ENCODE peak calls at places on chromosome 19, in seven cellular contexts. One of them, this sample, is unnamed.

GRCh38 chr19:50368649-50369570 is 3.5 kb upstream of the NAPSA start:
- DNase-seq in CD8-positive, alpha-beta T cell: peak; percentile 79
- DNase-seq in endothelial cell: peak; percentile 80
- DNase-seq in EL: peak; percentile 87
- DNase-seq in NCI-H1436: peak; percentile 59
- DNase-seq in stimulated activated CD8-positive, alpha-beta memory T cell treated with anti-CD3 and anti-CD28 coated beads, Interleukin-4, amount 100 ng/mL, for 4 hours: no peak
- DNase-seq in hepatocyte: peak; percentile 87
- DNase-seq in this sample: peak; percentile 75

GRCh38 chr19:55486971-55487883 is 1.0 kb upstream of the SSC5D start:
- DNase-seq in CD8-positive, alpha-beta T cell: no peak
- DNase-seq in endothelial cell: no peak
- DNase-seq in EL: peak; percentile 95
- DNase-seq in NCI-H1436: no peak
- DNase-seq in stimulated activated CD8-positive, alpha-beta memory T cell treated with anti-CD3 and anti-CD28 coated beads, Interleukin-4, amount 100 ng/mL, for 4 hours: peak; percentile 27
- DNase-seq in hepatocyte: peak; percentile 84
- DNase-seq in this sample: no peak

GRCh38 chr19:13262450-13262849 is 112.2 kb downstream of the IER2 start:
- DNase-seq in CD8-positive, alpha-beta T cell: no peak
- DNase-seq in endothelial cell: no peak
- DNase-seq in EL: peak; percentile 57
- DNase-seq in NCI-H1436: no peak
- DNase-seq in stimulated activated CD8-positive, alpha-beta memory T cell treated with anti-CD3 and anti-CD28 coated beads, Interleukin-4, amount 100 ng/mL, for 4 hours: no peak
- DNase-seq in hepatocyte: peak; percentile 72
- DNase-seq in this sample: no peak

GRCh38 chr19:16325671-16326400 is 1.2 kb downstream of the KLF2 start:
- DNase-seq in CD8-positive, alpha-beta T cell: peak; percentile 64
- DNase-seq in endothelial cell: no peak
- DNase-seq in EL: peak; percentile 47
- DNase-seq in NCI-H1436: no peak
- DNase-seq in stimulated activated CD8-positive, alpha-beta memory T cell treated with anti-CD3 and anti-CD28 coated beads, Interleukin-4, amount 100 ng/mL, for 4 hours: no peak
- DNase-seq in hepatocyte: peak; percentile 50
- DNase-seq in this sample: peak; percentile 63

GRCh38 chr19:39264306-39265290 is 3.6 kb upstream of the IFNL2 start:
- DNase-seq in CD8-positive, alpha-beta T cell: no peak
- DNase-seq in endothelial cell: peak; percentile 40
- DNase-seq in EL: no peak
- DNase-seq in NCI-H1436: no peak
- DNase-seq in stimulated activated CD8-positive, alpha-beta memory T cell treated with anti-CD3 and anti-CD28 coated beads, Interleukin-4, amount 100 ng/mL, for 4 hours: no peak
- DNase-seq in hepatocyte: peak; percentile 49
- DNase-seq in this sample: no peak

GRCh38 chr19:2114821-2115220 is 18.1 kb downstream of the IZUMO4 start:
- DNase-seq in CD8-positive, alpha-beta T cell: no peak
- DNase-seq in endothelial cell: no peak
- DNase-seq in EL: no peak
- DNase-seq in NCI-H1436: no peak
- DNase-seq in stimulated activated CD8-positive, alpha-beta memory T cell treated with anti-CD3 and anti-CD28 coated beads, Interleukin-4, amount 100 ng/mL, for 4 hours: no peak
- DNase-seq in hepatocyte: no peak
- DNase-seq in this sample: no peak

GRCh38 chr19:46492841-46493235 is 2.8 kb downstream of the PNMA8B start:
- DNase-seq in CD8-positive, alpha-beta T cell: no peak
- DNase-seq in endothelial cell: no peak
- DNase-seq in EL: no peak
- DNase-seq in NCI-H1436: no peak
- DNase-seq in stimulated activated CD8-positive, alpha-beta memory T cell treated with anti-CD3 and anti-CD28 coated beads, Interleukin-4, amount 100 ng/mL, for 4 hours: no peak
- DNase-seq in hepatocyte: no peak
- DNase-seq in this sample: no peak

GRCh38 chr19:30593358-30593757 is 221.2 kb downstream of the ZNF536 start:
- DNase-seq in CD8-positive, alpha-beta T cell: no peak
- DNase-seq in endothelial cell: no peak
- DNase-seq in EL: no peak
- DNase-seq in NCI-H1436: no peak
- DNase-seq in stimulated activated CD8-positive, alpha-beta memory T cell treated with anti-CD3 and anti-CD28 coated beads, Interleukin-4, amount 100 ng/mL, for 4 hours: no peak
- DNase-seq in hepatocyte: no peak
- DNase-seq in this sample: no peak

GRCh38 chr19:23771761-23772667 is 13.3 kb upstream of the ZNF681 start:
- DNase-seq in CD8-positive, alpha-beta T cell: no peak
- DNase-seq in endothelial cell: no peak
- DNase-seq in EL: no peak
- DNase-seq in NCI-H1436: no peak
- DNase-seq in stimulated activated CD8-positive, alpha-beta memory T cell treated with anti-CD3 and anti-CD28 coated beads, Interleukin-4, amount 100 ng/mL, for 4 hours: no peak
- DNase-seq in hepatocyte: no peak
- DNase-seq in this sample: no peak

GRCh38 chr19:50205681-50206138 is 2.3 kb downstream of the MYH14 start:
- DNase-seq in CD8-positive, alpha-beta T cell: no peak
- DNase-seq in endothelial cell: no peak
- DNase-seq in EL: no peak
- DNase-seq in NCI-H1436: peak; percentile 32
- DNase-seq in stimulated activated CD8-positive, alpha-beta memory T cell treated with anti-CD3 and anti-CD28 coated beads, Interleukin-4, amount 100 ng/mL, for 4 hours: no peak
- DNase-seq in hepatocyte: peak; percentile 75
- DNase-seq in this sample: no peak

GRCh38 chr19:16095071-16095571 is 16.6 kb upstream of the RAB8A start:
- DNase-seq in CD8-positive, alpha-beta T cell: peak; percentile 23
- DNase-seq in endothelial cell: no peak
- DNase-seq in EL: no peak
- DNase-seq in NCI-H1436: no peak
- DNase-seq in stimulated activated CD8-positive, alpha-beta memory T cell treated with anti-CD3 and anti-CD28 coated beads, Interleukin-4, amount 100 ng/mL, for 4 hours: no peak
- DNase-seq in hepatocyte: no peak
- DNase-seq in this sample: no peak

GRCh38 chr19:19338082-19338481 is 17.5 kb downstream of the MAU2 start:
- DNase-seq in CD8-positive, alpha-beta T cell: no peak
- DNase-seq in endothelial cell: no peak
- DNase-seq in EL: peak; percentile 20
- DNase-seq in NCI-H1436: no peak
- DNase-seq in stimulated activated CD8-positive, alpha-beta memory T cell treated with anti-CD3 and anti-CD28 coated beads, Interleukin-4, amount 100 ng/mL, for 4 hours: no peak
- DNase-seq in hepatocyte: no peak
- DNase-seq in this sample: no peak

GRCh38 chr19:21128901-21129698 is 12.7 kb upstream of the ZNF431 start:
- DNase-seq in CD8-positive, alpha-beta T cell: no peak
- DNase-seq in endothelial cell: no peak
- DNase-seq in EL: no peak
- DNase-seq in NCI-H1436: no peak
- DNase-seq in stimulated activated CD8-positive, alpha-beta memory T cell treated with anti-CD3 and anti-CD28 coated beads, Interleukin-4, amount 100 ng/mL, for 4 hours: no peak
- DNase-seq in hepatocyte: no peak
- DNase-seq in this sample: no peak

GRCh38 chr19:1942934-1943555 is 2.1 kb downstream of the CSNK1G2 start:
- DNase-seq in CD8-positive, alpha-beta T cell: no peak
- DNase-seq in endothelial cell: no peak
- DNase-seq in EL: no peak
- DNase-seq in NCI-H1436: no peak
- DNase-seq in stimulated activated CD8-positive, alpha-beta memory T cell treated with anti-CD3 and anti-CD28 coated beads, Interleukin-4, amount 100 ng/mL, for 4 hours: no peak
- DNase-seq in hepatocyte: no peak
- DNase-seq in this sample: no peak

GRCh38 chr19:56310462-56310861 is 4.2 kb downstream of the ZSCAN5A start:
- DNase-seq in CD8-positive, alpha-beta T cell: no peak
- DNase-seq in endothelial cell: no peak
- DNase-seq in EL: no peak
- DNase-seq in NCI-H1436: no peak
- DNase-seq in stimulated activated CD8-positive, alpha-beta memory T cell treated with anti-CD3 and anti-CD28 coated beads, Interleukin-4, amount 100 ng/mL, for 4 hours: no peak
- DNase-seq in hepatocyte: no peak
- DNase-seq in this sample: no peak

GRCh38 chr19:14442904-14443631 is 10.0 kb downstream of the PKN1 start:
- DNase-seq in CD8-positive, alpha-beta T cell: no peak
- DNase-seq in endothelial cell: no peak
- DNase-seq in EL: no peak
- DNase-seq in NCI-H1436: no peak
- DNase-seq in stimulated activated CD8-positive, alpha-beta memory T cell treated with anti-CD3 and anti-CD28 coated beads, Interleukin-4, amount 100 ng/mL, for 4 hours: no peak
- DNase-seq in hepatocyte: no peak
- DNase-seq in this sample: no peak

GRCh38 chr19:56138069-56138468 is 3.0 kb upstream of the ZNF444 start:
- DNase-seq in CD8-positive, alpha-beta T cell: no peak
- DNase-seq in endothelial cell: no peak
- DNase-seq in EL: no peak
- DNase-seq in NCI-H1436: no peak
- DNase-seq in stimulated activated CD8-positive, alpha-beta memory T cell treated with anti-CD3 and anti-CD28 coated beads, Interleukin-4, amount 100 ng/mL, for 4 hours: no peak
- DNase-seq in hepatocyte: no peak
- DNase-seq in this sample: no peak

GRCh38 chr19:33431986-33432385 is 58.5 kb downstream of the CEBPG start:
- DNase-seq in CD8-positive, alpha-beta T cell: no peak
- DNase-seq in endothelial cell: no peak
- DNase-seq in EL: no peak
- DNase-seq in NCI-H1436: no peak
- DNase-seq in stimulated activated CD8-positive, alpha-beta memory T cell treated with anti-CD3 and anti-CD28 coated beads, Interleukin-4, amount 100 ng/mL, for 4 hours: no peak
- DNase-seq in hepatocyte: no peak
- DNase-seq in this sample: no peak

GRCh38 chr19:31258211-31259052 is 90.8 kb downstream of the TSHZ3 start:
- DNase-seq in CD8-positive, alpha-beta T cell: no peak
- DNase-seq in endothelial cell: no peak
- DNase-seq in EL: no peak
- DNase-seq in NCI-H1436: no peak
- DNase-seq in stimulated activated CD8-positive, alpha-beta memory T cell treated with anti-CD3 and anti-CD28 coated beads, Interleukin-4, amount 100 ng/mL, for 4 hours: no peak
- DNase-seq in hepatocyte: no peak
- DNase-seq in this sample: no peak

GRCh38 chr19:1163934-1164683 is 10.0 kb downstream of the SBNO2 start:
- DNase-seq in CD8-positive, alpha-beta T cell: no peak
- DNase-seq in endothelial cell: no peak
- DNase-seq in EL: no peak
- DNase-seq in NCI-H1436: no peak
- DNase-seq in stimulated activated CD8-positive, alpha-beta memory T cell treated with anti-CD3 and anti-CD28 coated beads, Interleukin-4, amount 100 ng/mL, for 4 hours: no peak
- DNase-seq in hepatocyte: no peak
- DNase-seq in this sample: no peak

GRCh38 chr19:56314584-56315075 is at the start of gene ZSCAN5A:
- DNase-seq in CD8-positive, alpha-beta T cell: peak; percentile 97
- DNase-seq in endothelial cell: peak; percentile 96
- DNase-seq in EL: peak; percentile 93
- DNase-seq in NCI-H1436: peak; percentile 97
- DNase-seq in stimulated activated CD8-positive, alpha-beta memory T cell treated with anti-CD3 and anti-CD28 coated beads, Interleukin-4, amount 100 ng/mL, for 4 hours: peak; percentile 97
- DNase-seq in hepatocyte: peak; percentile 98
- DNase-seq in this sample: peak; percentile 94

GRCh38 chr19:1210227-1210538 is 4.6 kb downstream of the STK11 start:
- DNase-seq in CD8-positive, alpha-beta T cell: no peak
- DNase-seq in endothelial cell: no peak
- DNase-seq in EL: no peak
- DNase-seq in NCI-H1436: no peak
- DNase-seq in stimulated activated CD8-positive, alpha-beta memory T cell treated with anti-CD3 and anti-CD28 coated beads, Interleukin-4, amount 100 ng/mL, for 4 hours: no peak
- DNase-seq in hepatocyte: no peak
- DNase-seq in this sample: no peak

GRCh38 chr19:10694706-10695105 is 6.5 kb upstream of the QTRT1 start:
- DNase-seq in CD8-positive, alpha-beta T cell: no peak
- DNase-seq in endothelial cell: no peak
- DNase-seq in EL: no peak
- DNase-seq in NCI-H1436: no peak
- DNase-seq in stimulated activated CD8-positive, alpha-beta memory T cell treated with anti-CD3 and anti-CD28 coated beads, Interleukin-4, amount 100 ng/mL, for 4 hours: no peak
- DNase-seq in hepatocyte: no peak
- DNase-seq in this sample: no peak

GRCh38 chr19:36915992-36916830 is at the start of the genes ZNF568 and ZNF829:
- DNase-seq in CD8-positive, alpha-beta T cell: peak; percentile 92
- DNase-seq in endothelial cell: peak; percentile 77
- DNase-seq in EL: peak; percentile 91
- DNase-seq in NCI-H1436: peak; percentile 86
- DNase-seq in stimulated activated CD8-positive, alpha-beta memory T cell treated with anti-CD3 and anti-CD28 coated beads, Interleukin-4, amount 100 ng/mL, for 4 hours: peak; percentile 82
- DNase-seq in hepatocyte: peak; percentile 91
- DNase-seq in this sample: peak; percentile 92

GRCh38 chr19:39038098-39038497 is 5.7 kb upstream of the FBXO27 start:
- DNase-seq in CD8-positive, alpha-beta T cell: no peak
- DNase-seq in endothelial cell: peak; percentile 41
- DNase-seq in EL: peak; percentile 49
- DNase-seq in NCI-H1436: no peak
- DNase-seq in stimulated activated CD8-positive, alpha-beta memory T cell treated with anti-CD3 and anti-CD28 coated beads, Interleukin-4, amount 100 ng/mL, for 4 hours: no peak
- DNase-seq in hepatocyte: peak; percentile 74
- DNase-seq in this sample: no peak

GRCh38 chr19:38742296-38742695 is 2.0 kb downstream of the CAPN12 start:
- DNase-seq in CD8-positive, alpha-beta T cell: no peak
- DNase-seq in endothelial cell: no peak
- DNase-seq in EL: no peak
- DNase-seq in NCI-H1436: no peak
- DNase-seq in stimulated activated CD8-positive, alpha-beta memory T cell treated with anti-CD3 and anti-CD28 coated beads, Interleukin-4, amount 100 ng/mL, for 4 hours: no peak
- DNase-seq in hepatocyte: no peak
- DNase-seq in this sample: no peak

GRCh38 chr19:28374971-28375370 is 838.0 kb downstream of the UQCRFS1 start:
- DNase-seq in CD8-positive, alpha-beta T cell: no peak
- DNase-seq in endothelial cell: no peak
- DNase-seq in EL: no peak
- DNase-seq in NCI-H1436: no peak
- DNase-seq in stimulated activated CD8-positive, alpha-beta memory T cell treated with anti-CD3 and anti-CD28 coated beads, Interleukin-4, amount 100 ng/mL, for 4 hours: no peak
- DNase-seq in hepatocyte: no peak
- DNase-seq in this sample: no peak

GRCh38 chr19:12872941-12873890 is 8.0 kb downstream of the DNASE2 start:
- DNase-seq in CD8-positive, alpha-beta T cell: peak; percentile 69
- DNase-seq in endothelial cell: no peak
- DNase-seq in EL: peak; percentile 76
- DNase-seq in NCI-H1436: peak; percentile 14
- DNase-seq in stimulated activated CD8-positive, alpha-beta memory T cell treated with anti-CD3 and anti-CD28 coated beads, Interleukin-4, amount 100 ng/mL, for 4 hours: peak; percentile 40
- DNase-seq in hepatocyte: peak; percentile 35
- DNase-seq in this sample: peak; percentile 56

GRCh38 chr19:12939292-12939606 is 840 bp downstream of the CALR start:
- DNase-seq in CD8-positive, alpha-beta T cell: peak; percentile 23
- DNase-seq in endothelial cell: no peak
- DNase-seq in EL: peak; percentile 41
- DNase-seq in NCI-H1436: no peak
- DNase-seq in stimulated activated CD8-positive, alpha-beta memory T cell treated with anti-CD3 and anti-CD28 coated beads, Interleukin-4, amount 100 ng/mL, for 4 hours: no peak
- DNase-seq in hepatocyte: no peak
- DNase-seq in this sample: no peak

GRCh38 chr19:2478756-2479555 is 3.0 kb downstream of the GADD45B start:
- DNase-seq in CD8-positive, alpha-beta T cell: peak; percentile 71
- DNase-seq in endothelial cell: no peak
- DNase-seq in EL: peak; percentile 78
- DNase-seq in NCI-H1436: no peak
- DNase-seq in stimulated activated CD8-positive, alpha-beta memory T cell treated with anti-CD3 and anti-CD28 coated beads, Interleukin-4, amount 100 ng/mL, for 4 hours: peak; percentile 69
- DNase-seq in hepatocyte: peak; percentile 85
- DNase-seq in this sample: peak; percentile 67

GRCh38 chr19:50780753-50781480 is 9.3 kb upstream of the ACP4 start:
- DNase-seq in CD8-positive, alpha-beta T cell: no peak
- DNase-seq in endothelial cell: no peak
- DNase-seq in EL: no peak
- DNase-seq in NCI-H1436: no peak
- DNase-seq in stimulated activated CD8-positive, alpha-beta memory T cell treated with anti-CD3 and anti-CD28 coated beads, Interleukin-4, amount 100 ng/mL, for 4 hours: no peak
- DNase-seq in hepatocyte: no peak
- DNase-seq in this sample: no peak

GRCh38 chr19:5455367-5456129 is at the start of gene ZNRF4:
- DNase-seq in CD8-positive, alpha-beta T cell: no peak
- DNase-seq in endothelial cell: no peak
- DNase-seq in EL: no peak
- DNase-seq in NCI-H1436: no peak
- DNase-seq in stimulated activated CD8-positive, alpha-beta memory T cell treated with anti-CD3 and anti-CD28 coated beads, Interleukin-4, amount 100 ng/mL, for 4 hours: no peak
- DNase-seq in hepatocyte: no peak
- DNase-seq in this sample: no peak